ENCODE peak calls at places on chromosomes 6 and 20, in seven cellular contexts. U is stimulated activated CD4-positive, alpha-beta T cell treated with anti-CD3 and anti-CD28 coated beads, Interleukin-1b, Interleukin-23, amount 100 ng/mL, for 1 hour; L is mesendoderm; Z is spleen; A is neural progenitor cell; V is AML-193; E is T-helper 2 cell. F is an unnamed sample.

GRCh38 chr20:15045246-15045645 is 707.8 kb upstream of the FLRT3 start:
- DNase-seq in U (no peak), L (no peak), Z (no peak), A (no peak), V (no peak), E (no peak), F (peak)

GRCh38 chr20:40883097-40883496 is 145.5 kb upstream of the TOP1 start:
- DNase-seq in U (no peak), L (no peak), Z (no peak), A (no peak), V (no peak), E (no peak), F (no peak)

GRCh38 chr6:35177139-35177538 is 36.0 kb upstream of the TCP11 start:
- DNase-seq in U (no peak), L (peak), Z (no peak), A (no peak), V (no peak), E (no peak), F (no peak)

GRCh38 chr6:95578106-95578410 is 723 bp downstream of the MANEA start:
- DNase-seq in U (no peak), L (no peak), Z (peak), A (no peak), V (no peak), E (peak), F (peak)

GRCh38 chr6:42177514-42178364 is 4.6 kb downstream of the GUCA1A start:
- DNase-seq in U (no peak), L (peak), Z (no peak), A (peak), V (no peak), E (no peak), F (no peak)

GRCh38 chr6:21556968-21557721 is 36.4 kb upstream of the SOX4 start:
- DNase-seq in U (no peak), L (no peak), Z (no peak), A (no peak), V (no peak), E (no peak), F (no peak)

GRCh38 chr6:159163901-159164370 is 5.3 kb upstream of the FNDC1 start:
- DNase-seq in U (no peak), L (no peak), Z (no peak), A (no peak), V (no peak), E (no peak), F (peak)

GRCh38 chr20:25274891-25275812 is 27.3 kb downstream of the PYGB start:
- DNase-seq in U (no peak), L (no peak), Z (peak), A (no peak), V (no peak), E (no peak), F (no peak)

GRCh38 chr6:85405175-85405852 is 44.6 kb upstream of the NT5E start:
- DNase-seq in U (no peak), L (no peak), Z (no peak), A (no peak), V (no peak), E (peak), F (no peak)

GRCh38 chr20:32495949-32496348 is 89.2 kb downstream of the NOL4L start:
- DNase-seq in U (no peak), L (no peak), Z (no peak), A (no peak), V (no peak), E (no peak), F (no peak)

GRCh38 chr6:26329763-26330511 is 35.1 kb upstream of the BTN3A2 start:
- DNase-seq in U (no peak), L (peak), Z (no peak), A (peak), V (no peak), E (peak), F (no peak)

GRCh38 chr6:90780141-90780540 is 193.3 kb upstream of the MAP3K7 start:
- DNase-seq in U (no peak), L (peak), Z (no peak), A (no peak), V (no peak), E (no peak), F (no peak)

GRCh38 chr20:17571153-17571527 is 1.3 kb downstream of the DSTN start:
- DNase-seq in U (no peak), L (no peak), Z (no peak), A (no peak), V (no peak), E (peak), F (no peak)

GRCh38 chr6:122079906-122080305 is 319.5 kb upstream of the HSF2 start:
- DNase-seq in U (no peak), L (no peak), Z (no peak), A (no peak), V (no peak), E (no peak), F (no peak)

GRCh38 chr6:42974919-42975505 is 4.0 kb downstream of the PEX6 start:
- DNase-seq in U (no peak), L (no peak), Z (no peak), A (no peak), V (no peak), E (no peak), F (no peak)

GRCh38 chr6:99519446-99519845 is 4.2 kb upstream of the USP45 start:
- DNase-seq in U (no peak), L (no peak), Z (no peak), A (no peak), V (no peak), E (no peak), F (no peak)

GRCh38 chr20:43922614-43923013 is 8.0 kb downstream of the TOX2 start:
- DNase-seq in U (no peak), L (no peak), Z (no peak), A (no peak), V (no peak), E (no peak), F (no peak)

GRCh38 chr20:11502051-11502450 is 415.6 kb upstream of the BTBD3 start:
- DNase-seq in U (no peak), L (no peak), Z (no peak), A (no peak), V (peak), E (no peak), F (no peak)

GRCh38 chr6:80976336-80976735 is 776.1 kb downstream of the TENT5A start:
- DNase-seq in U (no peak), L (no peak), Z (no peak), A (no peak), V (no peak), E (no peak), F (no peak)

GRCh38 chr6:7909323-7910276 is 988 bp downstream of the TXNDC5 start:
- DNase-seq in U (no peak), L (peak), Z (peak), A (peak), V (peak), E (peak), F (peak)

GRCh38 chr20:20806121-20806820 is 93.8 kb upstream of the RALGAPA2 start:
- DNase-seq in U (no peak), L (peak), Z (no peak), A (no peak), V (no peak), E (no peak), F (no peak)

GRCh38 chr20:58691405-58691772 is 1.2 kb upstream of the NPEPL1 start:
- DNase-seq in U (no peak), L (peak), Z (peak), A (no peak), V (no peak), E (no peak), F (no peak)

GRCh38 chr20:41145317-41145716 is 8.0 kb downstream of the PLCG1 start:
- DNase-seq in U (no peak), L (no peak), Z (no peak), A (no peak), V (no peak), E (no peak), F (no peak)

GRCh38 chr20:5842465-5842864 is 92.3 kb downstream of the SHLD1 start:
- DNase-seq in U (no peak), L (no peak), Z (no peak), A (no peak), V (no peak), E (no peak), F (no peak)

GRCh38 chr6:169075211-169075621 is 178.4 kb downstream of the THBS2 start:
- DNase-seq in U (no peak), L (no peak), Z (no peak), A (no peak), V (no peak), E (no peak), F (peak)

GRCh38 chr6:108260126-108260808 is 573 bp downstream of the SNX3 start:
- DNase-seq in U (no peak), L (peak), Z (peak), A (peak), V (peak), E (peak), F (peak)

GRCh38 chr6:158013904-158014504 is 32.3 kb downstream of the SYNJ2 start:
- DNase-seq in U (no peak), L (no peak), Z (no peak), A (no peak), V (no peak), E (no peak), F (no peak)

GRCh38 chr20:33490023-33490933 is at the start of gene CBFA2T2:
- DNase-seq in U (no peak), L (no peak), Z (no peak), A (peak), V (peak), E (no peak), F (peak)

GRCh38 chr6:6591778-6592388 is 3.4 kb downstream of the LY86 start:
- DNase-seq in U (no peak), L (no peak), Z (no peak), A (no peak), V (peak), E (no peak), F (no peak)

GRCh38 chr20:62069741-62070216 is 4.1 kb upstream of the TAF4 start:
- DNase-seq in U (no peak), L (no peak), Z (peak), A (no peak), V (no peak), E (no peak), F (peak)

GRCh38 chr20:18831830-18832229 is 18.2 kb downstream of the SCP2D1 start:
- DNase-seq in U (no peak), L (no peak), Z (no peak), A (no peak), V (peak), E (no peak), F (no peak)

GRCh38 chr6:14865609-14866100 is 380.2 kb upstream of the JARID2 start:
- DNase-seq in U (no peak), L (peak), Z (no peak), A (no peak), V (peak), E (peak), F (no peak)

GRCh38 chr6:34182751-34183531 is 37.1 kb upstream of the GRM4 start:
- DNase-seq in U (peak), L (peak), Z (peak), A (no peak), V (peak), E (peak), F (no peak)

GRCh38 chr20:1697592-1697991 is 40.0 kb upstream of the SIRPG start:
- DNase-seq in U (no peak), L (no peak), Z (no peak), A (no peak), V (no peak), E (no peak), F (no peak)